ENCODE peak calls at places on chromosomes 7 and 10, in seven cellular contexts. One of them, this sample, is unnamed.

GRCh38 chr10:42112331-42113157 is 525.8 kb downstream of the ZNF33B start:
- DNase-seq in A172: no peak
- DNase-seq in germinal center: no peak
- DNase-seq in EL: no peak
- DNase-seq in GM23248: no peak
- DNase-seq in fibroblast of gingiva: no peak
- DNase-seq in NCI-H226: no peak
- DNase-seq in this sample: no peak

GRCh38 chr7:155490697-155491628 is 33.0 kb downstream of the EN2 start:
- DNase-seq in NCI-H226: no peak
- DNase-seq in EL: peak
- DNase-seq in fibroblast of gingiva: no peak
- DNase-seq in A172: no peak
- DNase-seq in GM23248: peak
- DNase-seq in germinal center: peak
- DNase-seq in this sample: peak

GRCh38 chr10:108957681-108958080 is 965.6 kb downstream of the XPNPEP1 start:
- DNase-seq in A172: no peak
- DNase-seq in GM23248: peak
- DNase-seq in fibroblast of gingiva: no peak
- DNase-seq in NCI-H226: no peak
- DNase-seq in EL: peak
- DNase-seq in germinal center: no peak
- DNase-seq in this sample: peak

GRCh38 chr7:100486753-100487446 is 3.2 kb downstream of the NYAP1 start:
- DNase-seq in GM23248: peak
- DNase-seq in germinal center: no peak
- DNase-seq in A172: peak
- DNase-seq in EL: peak
- DNase-seq in fibroblast of gingiva: no peak
- DNase-seq in NCI-H226: peak
- DNase-seq in this sample: peak

GRCh38 chr7:156680281-156680680 is 39.7 kb downstream of the RNF32 start:
- DNase-seq in GM23248: no peak
- DNase-seq in NCI-H226: no peak
- DNase-seq in A172: no peak
- DNase-seq in EL: no peak
- DNase-seq in germinal center: no peak
- DNase-seq in fibroblast of gingiva: no peak
- DNase-seq in this sample: peak

GRCh38 chr10:108544500-108545120 is 1378.7 kb downstream of the XPNPEP1 start:
- DNase-seq in germinal center: no peak
- DNase-seq in GM23248: peak
- DNase-seq in NCI-H226: no peak
- DNase-seq in fibroblast of gingiva: peak
- DNase-seq in A172: peak
- DNase-seq in EL: peak
- DNase-seq in this sample: peak

GRCh38 chr10:5776150-5776880 is 36.9 kb downstream of the GDI2 start:
- DNase-seq in fibroblast of gingiva: no peak
- DNase-seq in A172: no peak
- DNase-seq in EL: no peak
- DNase-seq in GM23248: peak
- DNase-seq in NCI-H226: no peak
- DNase-seq in germinal center: no peak
- DNase-seq in this sample: no peak

GRCh38 chr7:86647340-86648094 is 3.8 kb downstream of the GRM3 start:
- DNase-seq in germinal center: no peak
- DNase-seq in fibroblast of gingiva: no peak
- DNase-seq in NCI-H226: no peak
- DNase-seq in A172: no peak
- DNase-seq in GM23248: no peak
- DNase-seq in EL: no peak
- DNase-seq in this sample: no peak

GRCh38 chr10:27099448-27099847 is 846 bp downstream of the ANKRD26 start:
- DNase-seq in germinal center: no peak
- DNase-seq in NCI-H226: no peak
- DNase-seq in fibroblast of gingiva: no peak
- DNase-seq in GM23248: no peak
- DNase-seq in A172: no peak
- DNase-seq in EL: no peak
- DNase-seq in this sample: no peak

GRCh38 chr7:2971914-2972530 is 71.6 kb downstream of the CARD11 start:
- DNase-seq in germinal center: no peak
- DNase-seq in A172: no peak
- DNase-seq in fibroblast of gingiva: no peak
- DNase-seq in GM23248: no peak
- DNase-seq in EL: no peak
- DNase-seq in NCI-H226: no peak
- DNase-seq in this sample: no peak

GRCh38 chr10:124303662-124304418 is 114.9 kb downstream of the OAT start:
- DNase-seq in germinal center: no peak
- DNase-seq in NCI-H226: no peak
- DNase-seq in GM23248: no peak
- DNase-seq in EL: no peak
- DNase-seq in fibroblast of gingiva: no peak
- DNase-seq in A172: no peak
- DNase-seq in this sample: no peak

GRCh38 chr7:28107960-28108359 is 72.6 kb downstream of the JAZF1 start:
- DNase-seq in NCI-H226: peak
- DNase-seq in germinal center: no peak
- DNase-seq in EL: peak
- DNase-seq in fibroblast of gingiva: peak
- DNase-seq in GM23248: peak
- DNase-seq in A172: peak
- DNase-seq in this sample: no peak

This sample was measured in AG10803.